ENCODE peak calls at places on chromosomes 4 and X, in nine cellular contexts. L is bronchial epithelial cell, B is heart right ventricle, Z is astrocyte of the cerebellum, I is esophagus squamous epithelium, N is WTC11, R is HFFc6, G is LNCaP clone FGC, H is heart left ventricle. P is an unnamed sample.

GRCh38 chr4:140085062-140085622 is 68.8 kb downstream of the MAML3 start:
- DNase-seq in L (no peak), B (no peak), Z (no peak), I (no peak), N (no peak), R (peak), G (no peak), H (no peak), P (no peak)

GRCh38 chr4:134636332-134637055 is 434.9 kb upstream of the PABPC4L start:
- DNase-seq in L (no peak), B (no peak), Z (no peak), I (no peak), N (no peak), R (no peak), G (no peak), H (no peak), P (no peak)

GRCh38 chr4:166146806-166147540 is 273.9 kb downstream of the TLL1 start:
- DNase-seq in L (no peak), B (no peak), Z (no peak), I (no peak), N (no peak), R (no peak), G (peak), H (no peak), P (no peak)

GRCh38 chrX:13693341-13693871 is 4.5 kb downstream of the RAB9A start:
- DNase-seq in L (peak), B (no peak), Z (no peak), I (no peak), N (no peak), R (no peak), G (no peak), H (no peak), P (no peak)

GRCh38 chr4:109207060-109207459 is 95.4 kb downstream of the COL25A1 start:
- DNase-seq in L (peak), B (no peak), Z (peak), I (no peak), N (no peak), R (peak), G (peak), H (no peak), P (no peak)

GRCh38 chr4:24560770-24561415 is 23.5 kb downstream of the DHX15 start:
- DNase-seq in L (no peak), B (no peak), Z (no peak), I (no peak), N (no peak), R (peak), G (no peak), H (no peak), P (no peak)

GRCh38 chr4:150699599-150699998 is 117.6 kb downstream of the MAB21L2 start:
- DNase-seq in L (peak), B (no peak), Z (no peak), I (no peak), N (no peak), R (peak), G (no peak), H (no peak), P (no peak)

GRCh38 chr4:139922625-139923024 is 231.4 kb downstream of the MAML3 start:
- DNase-seq in L (peak), B (no peak), Z (peak), I (no peak), N (no peak), R (no peak), G (peak), H (no peak), P (no peak)

GRCh38 chr4:118889313-118889694 is 650 bp downstream of the SYNPO2 start:
- DNase-seq in L (no peak), B (no peak), Z (no peak), I (no peak), N (no peak), R (no peak), G (no peak), H (no peak), P (no peak)

GRCh38 chr4:26863512-26863911 is 2.9 kb downstream of the STIM2 start:
- DNase-seq in L (no peak), B (no peak), Z (no peak), I (no peak), N (no peak), R (no peak), G (no peak), H (no peak), P (no peak)

GRCh38 chr4:128635939-128636551 is 173.5 kb upstream of the JADE1 start:
- DNase-seq in L (no peak), B (no peak), Z (no peak), I (no peak), N (no peak), R (no peak), G (no peak), H (no peak), P (no peak)

GRCh38 chr4:155603360-155603891 is 63.2 kb upstream of the GUCY1A1 start:
- DNase-seq in L (peak), B (no peak), Z (no peak), I (no peak), N (no peak), R (no peak), G (no peak), H (no peak), P (no peak)

GRCh38 chrX:136258951-136259350 is 7.8 kb upstream of the MAP7D3 start:
- DNase-seq in L (no peak), B (no peak), Z (no peak), I (no peak), N (no peak), R (no peak), G (no peak), H (no peak), P (no peak)

GRCh38 chr4:25068386-25068785 is 37.6 kb upstream of the LGI2 start:
- DNase-seq in L (no peak), B (no peak), Z (no peak), I (no peak), N (no peak), R (no peak), G (no peak), H (no peak), P (no peak)

GRCh38 chr4:100288811-100289529 is 98.7 kb upstream of the DDIT4L start:
- DNase-seq in L (peak), B (no peak), Z (no peak), I (no peak), N (no peak), R (peak), G (no peak), H (no peak), P (no peak)

GRCh38 chr4:15757084-15757483 is 21.0 kb upstream of the CD38 start:
- DNase-seq in L (no peak), B (no peak), Z (no peak), I (no peak), N (no peak), R (no peak), G (no peak), H (no peak), P (no peak)

GRCh38 chr4:15755781-15756180 is 22.3 kb upstream of the CD38 start:
- DNase-seq in L (peak), B (no peak), Z (no peak), I (no peak), N (no peak), R (no peak), G (no peak), H (no peak), P (no peak)

GRCh38 chr4:15755321-15755750 is 22.8 kb upstream of the CD38 start:
- DNase-seq in L (peak), B (no peak), Z (peak), I (no peak), N (no peak), R (peak), G (no peak), H (no peak), P (no peak)

GRCh38 chr4:15758294-15758693 is 19.8 kb upstream of the CD38 start:
- DNase-seq in L (no peak), B (no peak), Z (no peak), I (no peak), N (no peak), R (no peak), G (no peak), H (no peak), P (no peak)

DNA sequence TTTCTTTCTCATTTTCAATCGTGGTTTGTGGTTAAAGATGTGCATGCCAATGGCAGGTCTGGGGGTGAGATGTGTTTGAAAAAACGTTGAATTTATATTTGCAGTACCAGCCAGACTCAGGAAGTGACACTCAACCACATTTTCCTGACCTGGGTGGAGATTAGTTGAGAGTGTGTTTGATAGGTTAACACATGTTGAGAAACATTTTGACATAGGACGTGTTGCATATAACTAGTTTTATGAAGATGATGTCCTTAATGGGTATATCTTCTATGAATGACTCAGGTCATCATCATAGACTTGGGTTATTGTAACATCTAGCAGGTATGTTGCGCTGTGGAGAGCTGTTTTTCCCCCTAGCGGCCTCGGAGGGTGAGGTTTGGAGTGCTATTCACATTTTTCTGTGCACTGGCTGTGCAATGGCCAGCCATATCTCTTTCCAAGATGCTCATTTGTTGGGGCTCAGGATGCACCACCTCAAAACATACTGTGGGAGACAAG is 21.7 kb upstream of the CD38 start:
- DNase-seq in L (peak), B (no peak), Z (no peak), I (no peak), N (no peak), R (peak), G (no peak), H (no peak), P (no peak)
- TF ChIP-seq CTCF in L (peak), B (no peak), Z (peak), I (no peak), N (no peak), R (no peak), G (no peak), H (no peak), P (no peak)

DNA sequence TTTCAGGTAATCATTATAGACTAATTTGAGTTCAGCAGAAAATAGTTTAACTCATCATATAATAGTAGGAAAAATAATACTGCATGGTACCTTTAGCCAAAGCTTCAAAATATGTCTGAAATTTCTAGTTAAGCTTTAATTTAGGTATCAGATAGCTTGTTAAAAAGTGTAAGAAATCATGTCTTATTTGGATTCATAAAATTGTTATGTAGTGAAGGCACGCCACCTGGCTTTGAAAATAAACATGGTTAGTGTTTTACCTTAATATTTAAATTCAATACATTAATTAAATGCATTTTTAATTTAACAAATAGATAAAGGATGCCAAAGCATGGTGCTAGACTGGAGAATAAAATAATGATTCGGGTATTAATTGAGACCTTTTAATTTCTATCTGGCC is 211.4 kb downstream of the FSTL5 start:
- DNase-seq in L (no peak), B (no peak), Z (no peak), I (no peak), N (no peak), R (no peak), G (peak), H (no peak), P (no peak)
- TF ChIP-seq CTCF in L (no peak), B (no peak), Z (no peak), I (no peak), N (no peak), R (no peak), G (peak), H (no peak), P (no peak)

GRCh38 chrX:108304210-108304609 is 134.0 kb downstream of the COL4A6 start:
- DNase-seq in L (peak), B (no peak), Z (no peak), I (no peak), N (no peak), R (no peak), G (no peak), H (no peak), P (no peak)
- TF ChIP-seq CTCF in L (peak), B (peak), Z (peak), I (no peak), N (no peak), R (peak), G (peak), H (no peak), P (no peak)

DNA sequence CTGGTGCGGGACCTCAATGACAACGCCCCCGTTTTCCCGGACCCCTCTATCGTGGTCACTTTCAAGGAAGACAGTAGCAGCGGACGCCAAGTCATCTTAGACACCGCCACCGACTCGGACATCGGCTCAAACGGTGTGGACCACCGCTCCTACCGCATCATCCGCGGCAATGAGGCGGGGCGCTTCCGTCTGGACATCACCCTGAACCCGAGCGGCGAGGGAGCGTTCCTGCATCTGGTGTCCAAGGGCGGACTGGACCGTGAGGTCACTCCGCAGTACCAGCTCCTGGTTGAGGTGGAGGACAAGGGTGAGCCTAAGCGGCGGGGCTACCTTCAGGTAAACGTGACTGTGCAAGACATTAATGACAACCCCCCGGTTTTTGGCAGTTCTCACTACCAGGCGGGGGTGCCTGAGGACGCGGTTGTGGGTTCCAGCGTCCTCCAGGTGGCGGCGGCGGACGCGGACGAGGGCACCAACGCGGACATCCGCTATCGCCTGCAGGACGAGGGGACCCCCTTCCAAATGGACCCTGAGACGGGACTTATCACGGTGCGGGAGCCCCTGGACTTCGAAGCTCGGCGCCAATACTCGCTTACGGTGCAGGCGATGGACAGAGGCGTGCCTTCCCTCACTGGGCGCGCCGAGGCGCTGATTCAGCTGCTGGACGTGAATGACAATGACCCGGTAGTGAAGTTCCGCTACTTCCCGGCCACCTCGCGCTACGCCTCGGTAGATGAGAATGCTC is 2.2 kb downstream of the FAT4 start:
- DNase-seq in L (peak), B (peak), Z (no peak), I (no peak), N (peak), R (peak), G (no peak), H (peak), P (no peak)
- TF ChIP-seq CTCF in L (peak), B (peak), Z (peak), I (no peak), N (no peak), R (no peak), G (no peak), H (no peak), P (no peak)

DNA sequence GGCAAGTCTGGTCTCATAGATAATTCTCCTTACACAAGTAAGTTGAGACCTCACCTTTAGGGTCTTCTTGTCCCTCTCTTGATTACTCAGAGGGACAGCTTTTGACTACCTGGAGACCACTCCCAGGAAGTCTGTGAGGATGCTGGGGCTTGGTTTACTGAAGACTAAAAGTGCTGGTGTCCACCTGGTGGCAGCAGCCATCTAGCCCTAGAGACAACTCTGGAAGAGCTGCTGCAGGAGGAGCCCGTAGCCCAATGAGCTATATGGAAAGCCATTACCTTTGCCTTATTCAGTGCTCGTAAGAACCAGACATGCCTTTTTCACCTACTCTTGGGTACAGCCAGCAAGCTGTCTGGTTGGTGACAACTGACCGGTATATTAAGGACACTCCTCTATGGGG is 7.3 kb downstream of the FGFBP2 start:
- DNase-seq in L (peak), B (no peak), Z (no peak), I (no peak), N (no peak), R (peak), G (no peak), H (no peak), P (no peak)
- TF ChIP-seq CTCF in L (peak), B (no peak), Z (peak), I (no peak), N (no peak), R (no peak), G (peak), H (no peak), P (no peak)

GRCh38 chrX:78199851-78200250 is 60.4 kb upstream of the TAF9B start:
- DNase-seq in L (peak), B (no peak), Z (no peak), I (no peak), N (no peak), R (no peak), G (no peak), H (no peak), P (no peak)
- TF ChIP-seq CTCF in L (no peak), B (no peak), Z (no peak), I (no peak), N (no peak), R (peak), G (peak), H (no peak), P (no peak)

GRCh38 chrX:45783002-45783401 is 582.3 kb upstream of the DIPK2B start:
- DNase-seq in L (no peak), B (no peak), Z (no peak), I (no peak), N (no peak), R (no peak), G (no peak), H (no peak), P (no peak)

GRCh38 chrX:45778621-45779020 is 577.9 kb upstream of the DIPK2B start:
- DNase-seq in L (no peak), B (no peak), Z (no peak), I (no peak), N (no peak), R (no peak), G (no peak), H (no peak), P (no peak)

GRCh38 chrX:45784590-45784989 is 583.9 kb upstream of the DIPK2B start:
- DNase-seq in L (no peak), B (no peak), Z (no peak), I (no peak), N (no peak), R (no peak), G (no peak), H (no peak), P (no peak)

GRCh38 chrX:45781901-45782553 is 581.4 kb upstream of the DIPK2B start:
- DNase-seq in L (peak), B (no peak), Z (no peak), I (no peak), N (no peak), R (peak), G (no peak), H (no peak), P (no peak)
- TF ChIP-seq CTCF in L (peak), B (peak), Z (peak), I (no peak), N (no peak), R (peak), G (peak), H (no peak), P (no peak)

GRCh38 chrX:57586360-57586759 is 5.5 kb upstream of the ZXDB start:
- DNase-seq in L (no peak), B (no peak), Z (no peak), I (no peak), N (no peak), R (no peak), G (no peak), H (no peak), P (no peak)
- TF ChIP-seq CTCF in L (no peak), B (no peak), Z (no peak), I (no peak), N (no peak), R (no peak), G (no peak), H (no peak), P (no peak)

DNA sequence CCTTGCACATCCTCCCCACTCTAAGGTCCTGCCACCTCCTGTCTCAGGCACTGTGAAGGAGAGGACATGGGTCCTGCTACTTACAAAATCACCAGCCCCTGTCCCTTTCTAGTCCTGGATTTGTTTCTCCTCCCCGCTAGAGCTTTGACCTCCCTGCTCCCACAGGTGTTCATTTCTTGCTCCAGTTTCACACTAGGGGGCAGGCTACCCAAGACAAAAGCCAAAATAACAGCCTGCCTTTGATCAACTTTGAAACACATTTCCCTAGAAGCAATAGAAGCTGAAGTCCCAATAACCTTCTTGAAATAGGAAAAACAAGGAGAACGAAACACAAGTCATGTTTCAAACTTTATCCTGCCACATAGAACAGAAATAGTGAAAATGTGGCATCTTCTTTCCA is 164.4 kb downstream of the QDPR start:
- DNase-seq in L (no peak), B (no peak), Z (peak), I (no peak), N (peak), R (peak), G (no peak), H (no peak), P (no peak)
- TF ChIP-seq CTCF in L (no peak), B (peak), Z (peak), I (peak), N (peak), R (peak), G (peak), H (peak), P (peak)

GRCh38 chr4:186942745-186943606 is 219.3 kb upstream of the FAT1 start:
- DNase-seq in L (no peak), B (no peak), Z (no peak), I (no peak), N (no peak), R (no peak), G (no peak), H (peak), P (no peak)
- TF ChIP-seq CTCF in L (no peak), B (no peak), Z (peak), I (no peak), N (no peak), R (no peak), G (peak), H (no peak), P (no peak)